ENCODE peak calls at places on chromosomes 5 and 9, in seven cellular contexts. One of them, this sample, is unnamed.

GRCh38 chr5:146828385-146828784 is 50.2 kb downstream of the PPP2R2B start:
- DNase-seq in SK-N-SH: peak
- DNase-seq in A549: no peak
- DNase-seq in HCT116: no peak
- DNase-seq in HepG2: no peak
- DNase-seq in endothelial cell of umbilical vein: no peak
- DNase-seq in WTC11: no peak
- DNase-seq in this sample: no peak

GRCh38 chr5:54518146-54519082 is 855 bp downstream of the SNX18 start:
- DNase-seq in HepG2: no peak
- DNase-seq in HCT116: no peak
- DNase-seq in A549: peak
- DNase-seq in WTC11: peak
- DNase-seq in endothelial cell of umbilical vein: peak
- DNase-seq in SK-N-SH: peak
- DNase-seq in this sample: peak

GRCh38 chr5:138874771-138875628 is at the start of gene LRRTM2:
- DNase-seq in A549: no peak
- DNase-seq in HepG2: no peak
- DNase-seq in endothelial cell of umbilical vein: peak
- DNase-seq in HCT116: no peak
- DNase-seq in WTC11: no peak
- DNase-seq in SK-N-SH: peak
- DNase-seq in this sample: no peak

GRCh38 chr5:89417990-89418820 is 535.2 kb upstream of the MEF2C start:
- DNase-seq in WTC11: peak
- DNase-seq in HCT116: no peak
- DNase-seq in A549: no peak
- DNase-seq in HepG2: no peak
- DNase-seq in endothelial cell of umbilical vein: no peak
- DNase-seq in SK-N-SH: no peak
- DNase-seq in this sample: peak

GRCh38 chr5:119631660-119632059 is 2.3 kb downstream of the FAM170A start:
- DNase-seq in SK-N-SH: no peak
- DNase-seq in WTC11: no peak
- DNase-seq in HCT116: no peak
- DNase-seq in endothelial cell of umbilical vein: no peak
- DNase-seq in HepG2: no peak
- DNase-seq in A549: no peak
- DNase-seq in this sample: no peak

GRCh38 chr5:173191561-173191960 is 43.4 kb downstream of the NKX2-5 start:
- DNase-seq in endothelial cell of umbilical vein: no peak
- DNase-seq in A549: no peak
- DNase-seq in HepG2: no peak
- DNase-seq in WTC11: no peak
- DNase-seq in SK-N-SH: no peak
- DNase-seq in HCT116: no peak
- DNase-seq in this sample: no peak

GRCh38 chr5:138981606-138982005 is 106.5 kb upstream of the LRRTM2 start:
- DNase-seq in WTC11: no peak
- DNase-seq in endothelial cell of umbilical vein: no peak
- DNase-seq in HCT116: no peak
- DNase-seq in SK-N-SH: no peak
- DNase-seq in HepG2: no peak
- DNase-seq in A549: no peak
- DNase-seq in this sample: no peak

GRCh38 chr5:110414360-110414759 is 312.1 kb downstream of the TMEM232 start:
- DNase-seq in endothelial cell of umbilical vein: no peak
- DNase-seq in A549: no peak
- DNase-seq in HepG2: peak
- DNase-seq in SK-N-SH: no peak
- DNase-seq in HCT116: no peak
- DNase-seq in WTC11: no peak
- DNase-seq in this sample: peak

GRCh38 chr5:136998864-136999263 is 500.3 kb downstream of the SPOCK1 start:
- DNase-seq in WTC11: no peak
- DNase-seq in HCT116: no peak
- DNase-seq in SK-N-SH: no peak
- DNase-seq in endothelial cell of umbilical vein: no peak
- DNase-seq in A549: no peak
- DNase-seq in HepG2: no peak
- DNase-seq in this sample: no peak

GRCh38 chr5:176533894-176534611 is 3.1 kb downstream of the RNF44 start:
- DNase-seq in SK-N-SH: no peak
- DNase-seq in A549: peak
- DNase-seq in HCT116: no peak
- DNase-seq in WTC11: no peak
- DNase-seq in endothelial cell of umbilical vein: peak
- DNase-seq in HepG2: peak
- DNase-seq in this sample: peak

GRCh38 chr5:17228833-17229291 is 11.4 kb downstream of the BASP1 start:
- DNase-seq in HCT116: no peak
- DNase-seq in WTC11: no peak
- DNase-seq in A549: no peak
- DNase-seq in endothelial cell of umbilical vein: peak
- DNase-seq in SK-N-SH: no peak
- DNase-seq in HepG2: no peak
- DNase-seq in this sample: no peak

GRCh38 chr5:61132559-61132958 is 29.7 kb downstream of the SMIM15 start:
- DNase-seq in A549: no peak
- DNase-seq in endothelial cell of umbilical vein: no peak
- DNase-seq in WTC11: no peak
- DNase-seq in HepG2: no peak
- DNase-seq in SK-N-SH: no peak
- DNase-seq in HCT116: no peak
- DNase-seq in this sample: no peak

GRCh38 chr5:14216902-14217301 is 73.8 kb downstream of the TRIO start:
- DNase-seq in WTC11: peak
- DNase-seq in HCT116: no peak
- DNase-seq in A549: no peak
- DNase-seq in endothelial cell of umbilical vein: no peak
- DNase-seq in HepG2: peak
- DNase-seq in SK-N-SH: no peak
- DNase-seq in this sample: no peak

GRCh38 chr5:61401726-61402125 is 69.7 kb downstream of the ZSWIM6 start:
- DNase-seq in SK-N-SH: no peak
- DNase-seq in HCT116: no peak
- DNase-seq in WTC11: no peak
- DNase-seq in HepG2: no peak
- DNase-seq in A549: peak
- DNase-seq in endothelial cell of umbilical vein: peak
- DNase-seq in this sample: peak

GRCh38 chr5:24385070-24385469 is 259.7 kb downstream of the CDH10 start:
- DNase-seq in WTC11: no peak
- DNase-seq in HepG2: no peak
- DNase-seq in endothelial cell of umbilical vein: no peak
- DNase-seq in HCT116: no peak
- DNase-seq in SK-N-SH: no peak
- DNase-seq in A549: no peak
- DNase-seq in this sample: no peak

DNA sequence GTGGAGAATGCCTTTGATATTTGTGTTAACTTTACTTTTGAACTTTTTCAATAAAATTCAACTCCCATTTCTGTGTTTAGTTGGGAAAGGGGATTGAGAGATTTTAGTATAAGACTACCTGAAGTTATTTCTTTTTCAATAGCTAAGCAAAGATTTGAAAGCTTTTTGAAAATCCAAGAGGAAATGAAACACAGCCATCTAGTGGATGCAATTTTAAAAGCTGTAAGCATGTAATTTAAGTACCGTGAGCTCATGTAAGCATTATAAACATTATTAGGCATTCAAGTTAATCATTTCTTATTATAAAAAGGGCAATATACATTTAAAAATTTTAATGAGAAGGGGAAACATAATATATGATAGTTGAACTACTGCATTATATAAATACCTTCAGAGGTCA is 69.8 kb downstream of the CCDC171 start:
- DNase-seq in HCT116: peak
- DNase-seq in endothelial cell of umbilical vein: peak
- DNase-seq in HepG2: no peak
- DNase-seq in A549: peak
- DNase-seq in WTC11: no peak
- DNase-seq in SK-N-SH: no peak
- DNase-seq in this sample: peak
- TF ChIP-seq MAX in HCT116: no peak
- TF ChIP-seq MAX in endothelial cell of umbilical vein: no peak
- TF ChIP-seq MAX in HepG2: no peak
- TF ChIP-seq MAX in A549: no peak
- TF ChIP-seq MAX in WTC11: no peak
- TF ChIP-seq MAX in SK-N-SH: no peak
- TF ChIP-seq MAX in this sample: no peak

GRCh38 chr9:88992556-88992955 is 1.3 kb downstream of the S1PR3 start:
- DNase-seq in A549: no peak
- DNase-seq in HepG2: no peak
- DNase-seq in SK-N-SH: no peak
- DNase-seq in HCT116: no peak
- DNase-seq in WTC11: no peak
- DNase-seq in endothelial cell of umbilical vein: peak
- DNase-seq in this sample: no peak

GRCh38 chr9:88989961-88990570 is 1.2 kb upstream of the S1PR3 start:
- DNase-seq in HepG2: no peak
- DNase-seq in WTC11: peak
- DNase-seq in A549: no peak
- DNase-seq in endothelial cell of umbilical vein: no peak
- DNase-seq in SK-N-SH: no peak
- DNase-seq in HCT116: no peak
- DNase-seq in this sample: peak

GRCh38 chr9:88990721-88991065 is 575 bp upstream of the S1PR3 start:
- DNase-seq in HCT116: no peak
- DNase-seq in SK-N-SH: no peak
- DNase-seq in WTC11: peak
- DNase-seq in A549: no peak
- DNase-seq in HepG2: no peak
- DNase-seq in endothelial cell of umbilical vein: peak
- DNase-seq in this sample: peak

GRCh38 chr9:88993327-88993726 is 2.1 kb downstream of the S1PR3 start:
- DNase-seq in HepG2: peak
- DNase-seq in endothelial cell of umbilical vein: peak
- DNase-seq in WTC11: no peak
- DNase-seq in A549: no peak
- DNase-seq in SK-N-SH: no peak
- DNase-seq in HCT116: no peak
- DNase-seq in this sample: no peak

GRCh38 chr9:88991066-88992030 is at the start of gene S1PR3:
- DNase-seq in HCT116: no peak
- DNase-seq in SK-N-SH: peak
- DNase-seq in A549: peak
- DNase-seq in WTC11: peak
- DNase-seq in endothelial cell of umbilical vein: peak
- DNase-seq in HepG2: no peak
- DNase-seq in this sample: peak
- TF ChIP-seq MAX in HCT116: no peak
- TF ChIP-seq MAX in SK-N-SH: no peak
- TF ChIP-seq MAX in A549: no peak
- TF ChIP-seq MAX in WTC11: peak
- TF ChIP-seq MAX in endothelial cell of umbilical vein: no peak
- TF ChIP-seq MAX in HepG2: no peak
- TF ChIP-seq MAX in this sample: no peak

DNA sequence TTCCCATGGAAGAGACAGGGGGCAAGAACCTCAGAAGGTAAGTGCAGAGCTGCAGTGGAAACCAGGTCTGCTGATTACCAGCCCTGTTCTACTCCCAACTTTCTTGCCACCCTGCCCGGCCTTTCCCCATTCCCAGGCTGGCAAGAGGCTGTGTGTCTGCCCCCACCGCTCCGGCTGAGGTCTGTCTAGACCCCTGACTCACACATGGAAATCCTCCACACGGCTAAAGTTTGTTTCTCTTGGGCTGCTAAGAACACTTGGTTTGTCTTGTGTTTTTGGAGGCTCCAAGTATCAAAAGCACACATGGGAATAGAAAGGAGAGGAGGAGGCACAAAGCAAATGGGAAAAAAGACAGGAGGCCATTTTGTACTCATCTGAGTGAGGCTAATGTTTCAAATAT is 168.3 kb downstream of the GABBR2 start:
- DNase-seq in endothelial cell of umbilical vein: no peak
- DNase-seq in A549: no peak
- DNase-seq in SK-N-SH: no peak
- DNase-seq in HCT116: no peak
- DNase-seq in HepG2: no peak
- DNase-seq in WTC11: no peak
- DNase-seq in this sample: no peak
- TF ChIP-seq MAX in endothelial cell of umbilical vein: no peak
- TF ChIP-seq MAX in A549: no peak
- TF ChIP-seq MAX in SK-N-SH: no peak
- TF ChIP-seq MAX in HCT116: no peak
- TF ChIP-seq MAX in HepG2: no peak
- TF ChIP-seq MAX in WTC11: no peak
- TF ChIP-seq MAX in this sample: no peak

GRCh38 chr5:8060235-8061139 is 191.5 kb downstream of the MTRR start:
- DNase-seq in A549: no peak
- DNase-seq in SK-N-SH: no peak
- DNase-seq in endothelial cell of umbilical vein: no peak
- DNase-seq in WTC11: no peak
- DNase-seq in HCT116: no peak
- DNase-seq in HepG2: no peak
- DNase-seq in this sample: no peak

GRCh38 chr5:8059337-8059736 is 190.4 kb downstream of the MTRR start:
- DNase-seq in endothelial cell of umbilical vein: no peak
- DNase-seq in HepG2: no peak
- DNase-seq in A549: no peak
- DNase-seq in SK-N-SH: no peak
- DNase-seq in HCT116: no peak
- DNase-seq in WTC11: no peak
- DNase-seq in this sample: peak

GRCh38 chr5:8061140-8061469 is 192.2 kb downstream of the MTRR start:
- DNase-seq in SK-N-SH: no peak
- DNase-seq in HCT116: no peak
- DNase-seq in A549: no peak
- DNase-seq in HepG2: no peak
- DNase-seq in WTC11: no peak
- DNase-seq in endothelial cell of umbilical vein: no peak
- DNase-seq in this sample: no peak

GRCh38 chr5:8058626-8059180 is 189.8 kb downstream of the MTRR start:
- DNase-seq in SK-N-SH: no peak
- DNase-seq in endothelial cell of umbilical vein: no peak
- DNase-seq in A549: no peak
- DNase-seq in HepG2: no peak
- DNase-seq in HCT116: no peak
- DNase-seq in WTC11: no peak
- DNase-seq in this sample: no peak

DNA sequence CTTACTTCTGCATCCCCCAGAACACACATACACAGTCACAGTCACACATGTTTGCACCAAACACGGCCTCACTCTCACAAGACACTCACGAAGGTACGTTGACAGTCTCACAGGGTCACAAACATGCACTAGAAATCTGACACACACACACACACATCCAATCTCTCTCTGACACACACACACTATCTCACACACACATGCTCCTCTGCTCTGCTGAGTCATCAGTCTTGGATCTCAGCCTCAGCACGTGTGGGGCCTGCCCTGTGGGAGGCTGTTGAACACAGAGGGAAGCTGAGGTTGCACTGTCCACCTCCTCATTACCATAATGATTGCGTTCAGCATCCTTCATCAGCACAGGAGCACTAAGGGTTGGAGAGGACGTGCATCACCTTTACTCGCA is 188.8 kb downstream of the MTRR start:
- DNase-seq in WTC11: no peak
- DNase-seq in A549: no peak
- DNase-seq in SK-N-SH: no peak
- DNase-seq in HCT116: no peak
- DNase-seq in endothelial cell of umbilical vein: no peak
- DNase-seq in HepG2: no peak
- DNase-seq in this sample: no peak
- TF ChIP-seq MAX in WTC11: no peak
- TF ChIP-seq MAX in A549: no peak
- TF ChIP-seq MAX in SK-N-SH: no peak
- TF ChIP-seq MAX in HCT116: no peak
- TF ChIP-seq MAX in endothelial cell of umbilical vein: no peak
- TF ChIP-seq MAX in HepG2: no peak
- TF ChIP-seq MAX in this sample: no peak

This sample was measured in NB4.